ENCODE peak calls at places on chromosome 22, in eight cellular contexts. E is sigmoid colon, I is psoas muscle, W is RWPE1, L is Calu3, G is brain microvascular endothelial cell, Y is osteocyte, Q is HFF-Myc. C is an unnamed sample.

GRCh38 chr22:32723632-32724031 is 77.9 kb upstream of the TIMP3 start:
- DNase-seq in E (peak), I (peak), W (peak), L (no peak), G (peak), Y (no peak), Q (peak), C (peak)

GRCh38 chr22:39349967-39350802 is at the start of gene SYNGR1:
- DNase-seq in E (no peak), I (no peak), W (no peak), L (peak), G (no peak), Y (no peak), Q (no peak), C (no peak)

GRCh38 chr22:40394607-40395006 is 24.2 kb downstream of the SGSM3 start:
- DNase-seq in E (no peak), I (no peak), W (no peak), L (no peak), G (no peak), Y (no peak), Q (no peak), C (no peak)

GRCh38 chr22:44950806-44951509 is 58.8 kb downstream of the PHF21B start:
- DNase-seq in E (no peak), I (no peak), W (no peak), L (no peak), G (no peak), Y (no peak), Q (no peak), C (no peak)

GRCh38 chr22:29700206-29700948 is 19.4 kb upstream of the CABP7 start:
- DNase-seq in E (no peak), I (no peak), W (no peak), L (no peak), G (no peak), Y (no peak), Q (no peak), C (no peak)

GRCh38 chr22:42326301-42326700 is 55.8 kb upstream of the TCF20 start:
- DNase-seq in E (no peak), I (no peak), W (no peak), L (no peak), G (no peak), Y (no peak), Q (no peak), C (no peak)

GRCh38 chr22:47020157-47020556 is 257.7 kb downstream of the TBC1D22A start:
- DNase-seq in E (peak), I (no peak), W (no peak), L (no peak), G (no peak), Y (no peak), Q (no peak), C (no peak)

GRCh38 chr22:38346506-38346905 is 29.3 kb upstream of the CSNK1E start:
- DNase-seq in E (peak), I (no peak), W (no peak), L (no peak), G (no peak), Y (peak), Q (no peak), C (peak)

GRCh38 chr22:45516923-45517675 is 14.4 kb downstream of the FBLN1 start:
- DNase-seq in E (no peak), I (no peak), W (no peak), L (no peak), G (peak), Y (no peak), Q (no peak), C (no peak)

GRCh38 chr22:35437038-35437437 is 37.1 kb downstream of the MCM5 start:
- DNase-seq in E (no peak), I (no peak), W (peak), L (peak), G (no peak), Y (no peak), Q (no peak), C (no peak)

GRCh38 chr22:50317178-50317577 is 9.6 kb downstream of the DENND6B start:
- DNase-seq in E (no peak), I (no peak), W (no peak), L (no peak), G (no peak), Y (no peak), Q (no peak), C (no peak)

GRCh38 chr22:49208768-49209252 is 618.9 kb downstream of the BRD1 start:
- DNase-seq in E (peak), I (no peak), W (no peak), L (no peak), G (no peak), Y (peak), Q (no peak), C (peak)

GRCh38 chr22:41779889-41780505 is 20.5 kb upstream of the CCDC134 start:
- DNase-seq in E (no peak), I (no peak), W (no peak), L (no peak), G (no peak), Y (no peak), Q (no peak), C (no peak)

GRCh38 chr22:41442240-41442792 is 4.3 kb downstream of the TOB2 start:
- DNase-seq in E (no peak), I (no peak), W (no peak), L (no peak), G (no peak), Y (no peak), Q (no peak), C (no peak)

GRCh38 chr22:32308191-32308590 is 49.5 kb upstream of the RFPL3 start:
- DNase-seq in E (no peak), I (no peak), W (no peak), L (no peak), G (no peak), Y (no peak), Q (no peak), C (no peak)

GRCh38 chr22:36083056-36083455 is 54.4 kb upstream of the RBFOX2 start:
- DNase-seq in E (peak), I (no peak), W (no peak), L (no peak), G (no peak), Y (no peak), Q (no peak), C (no peak)

GRCh38 chr22:26322179-26322905 is 106.7 kb upstream of the ASPHD2 start:
- DNase-seq in E (no peak), I (peak), W (peak), L (no peak), G (peak), Y (no peak), Q (peak), C (no peak)

GRCh38 chr22:21443057-21443734 is 24.0 kb upstream of the TMEM191C start:
- DNase-seq in E (peak), I (peak), W (no peak), L (no peak), G (no peak), Y (peak), Q (no peak), C (peak)

GRCh38 chr22:41028841-41029240 is 63.6 kb upstream of the EP300 start:
- DNase-seq in E (no peak), I (no peak), W (peak), L (no peak), G (peak), Y (no peak), Q (no peak), C (no peak)

GRCh38 chr22:22612516-22612915 is 31.9 kb upstream of the GGTLC2 start:
- DNase-seq in E (no peak), I (no peak), W (no peak), L (no peak), G (no peak), Y (peak), Q (no peak), C (no peak)

GRCh38 chr22:27850000-27850465 is 48.5 kb upstream of the MN1 start:
- DNase-seq in E (peak), I (no peak), W (no peak), L (no peak), G (no peak), Y (no peak), Q (no peak), C (no peak)

GRCh38 chr22:45164217-45165123 is 745 bp downstream of the NUP50 start:
- DNase-seq in E (peak), I (peak), W (peak), L (peak), G (no peak), Y (no peak), Q (no peak), C (no peak)

GRCh38 chr22:46052331-46052771 is 75.4 kb upstream of the WNT7B start:
- DNase-seq in E (peak), I (peak), W (no peak), L (no peak), G (no peak), Y (no peak), Q (no peak), C (no peak)

GRCh38 chr22:46023558-46023981 is 46.6 kb upstream of the WNT7B start:
- DNase-seq in E (peak), I (no peak), W (peak), L (no peak), G (no peak), Y (no peak), Q (peak), C (no peak)

GRCh38 chr22:47624277-47625012 is 862.0 kb downstream of the TBC1D22A start:
- DNase-seq in E (peak), I (no peak), W (no peak), L (no peak), G (no peak), Y (peak), Q (no peak), C (peak)

GRCh38 chr22:23969071-23969470 is 2.4 kb downstream of the DDTL start:
- DNase-seq in E (peak), I (no peak), W (no peak), L (no peak), G (no peak), Y (no peak), Q (no peak), C (no peak)

GRCh38 chr22:39927544-39927943 is 26.7 kb downstream of the GRAP2 start:
- DNase-seq in E (no peak), I (no peak), W (no peak), L (no peak), G (no peak), Y (no peak), Q (no peak), C (no peak)

GRCh38 chr22:17988800-17989513 is 35.4 kb downstream of the MICAL3 start:
- DNase-seq in E (no peak), I (no peak), W (no peak), L (no peak), G (no peak), Y (no peak), Q (no peak), C (no peak)

GRCh38 chr22:45254789-45255261 is 14.1 kb upstream of the KIAA0930 start:
- DNase-seq in E (no peak), I (no peak), W (no peak), L (no peak), G (no peak), Y (no peak), Q (no peak), C (no peak)

GRCh38 chr22:49514656-49515055 is 313.0 kb downstream of the BRD1 start:
- DNase-seq in E (no peak), I (no peak), W (no peak), L (no peak), G (no peak), Y (no peak), Q (no peak), C (no peak)

GRCh38 chr22:29479417-29480261 is at the start of gene NEFH:
- DNase-seq in E (no peak), I (no peak), W (no peak), L (no peak), G (no peak), Y (no peak), Q (no peak), C (no peak)

GRCh38 chr22:28864878-28865596 is 18.3 kb upstream of the ZNRF3 start:
- DNase-seq in E (no peak), I (no peak), W (no peak), L (no peak), G (no peak), Y (no peak), Q (no peak), C (no peak)

GRCh38 chr22:25626146-25626992 is 61.9 kb downstream of the GRK3 start:
- DNase-seq in E (no peak), I (no peak), W (no peak), L (no peak), G (no peak), Y (no peak), Q (no peak), C (no peak)

GRCh38 chr22:31080848-31081649 is at the start of gene SMTN:
- DNase-seq in E (peak), I (peak), W (peak), L (peak), G (peak), Y (peak), Q (peak), C (peak)

GRCh38 chr22:31083377-31083768 is 2.3 kb downstream of the SMTN start:
- DNase-seq in E (no peak), I (no peak), W (no peak), L (no peak), G (no peak), Y (no peak), Q (no peak), C (no peak)

GRCh38 chr22:31083923-31084810 is 3.0 kb downstream of the SMTN start:
- DNase-seq in E (no peak), I (peak), W (no peak), L (no peak), G (no peak), Y (no peak), Q (no peak), C (no peak)

GRCh38 chr22:31081963-31082605 is 966 bp downstream of the SMTN start:
- DNase-seq in E (no peak), I (no peak), W (peak), L (no peak), G (peak), Y (no peak), Q (no peak), C (no peak)

GRCh38 chr22:31082606-31083376 is 1.7 kb downstream of the SMTN start:
- DNase-seq in E (peak), I (peak), W (no peak), L (peak), G (peak), Y (no peak), Q (no peak), C (peak)
- TF ChIP-seq CTCF in E (peak), I (peak), W (peak), L (peak), G (peak), Y (peak), Q (peak), C (peak)

GRCh38 chr22:19106886-19107729 is 15.1 kb downstream of the DGCR2 start:
- DNase-seq in E (no peak), I (no peak), W (no peak), L (no peak), G (no peak), Y (no peak), Q (no peak), C (no peak)

GRCh38 chr22:19103881-19104821 is 18.1 kb downstream of the DGCR2 start:
- DNase-seq in E (peak), I (peak), W (no peak), L (no peak), G (no peak), Y (no peak), Q (no peak), C (no peak)

GRCh38 chr22:19105456-19105855 is 16.8 kb downstream of the DGCR2 start:
- DNase-seq in E (peak), I (peak), W (no peak), L (no peak), G (no peak), Y (no peak), Q (no peak), C (no peak)

GRCh38 chr22:19107730-19108074 is 14.5 kb downstream of the DGCR2 start:
- DNase-seq in E (no peak), I (no peak), W (no peak), L (no peak), G (no peak), Y (no peak), Q (no peak), C (no peak)

DNA sequence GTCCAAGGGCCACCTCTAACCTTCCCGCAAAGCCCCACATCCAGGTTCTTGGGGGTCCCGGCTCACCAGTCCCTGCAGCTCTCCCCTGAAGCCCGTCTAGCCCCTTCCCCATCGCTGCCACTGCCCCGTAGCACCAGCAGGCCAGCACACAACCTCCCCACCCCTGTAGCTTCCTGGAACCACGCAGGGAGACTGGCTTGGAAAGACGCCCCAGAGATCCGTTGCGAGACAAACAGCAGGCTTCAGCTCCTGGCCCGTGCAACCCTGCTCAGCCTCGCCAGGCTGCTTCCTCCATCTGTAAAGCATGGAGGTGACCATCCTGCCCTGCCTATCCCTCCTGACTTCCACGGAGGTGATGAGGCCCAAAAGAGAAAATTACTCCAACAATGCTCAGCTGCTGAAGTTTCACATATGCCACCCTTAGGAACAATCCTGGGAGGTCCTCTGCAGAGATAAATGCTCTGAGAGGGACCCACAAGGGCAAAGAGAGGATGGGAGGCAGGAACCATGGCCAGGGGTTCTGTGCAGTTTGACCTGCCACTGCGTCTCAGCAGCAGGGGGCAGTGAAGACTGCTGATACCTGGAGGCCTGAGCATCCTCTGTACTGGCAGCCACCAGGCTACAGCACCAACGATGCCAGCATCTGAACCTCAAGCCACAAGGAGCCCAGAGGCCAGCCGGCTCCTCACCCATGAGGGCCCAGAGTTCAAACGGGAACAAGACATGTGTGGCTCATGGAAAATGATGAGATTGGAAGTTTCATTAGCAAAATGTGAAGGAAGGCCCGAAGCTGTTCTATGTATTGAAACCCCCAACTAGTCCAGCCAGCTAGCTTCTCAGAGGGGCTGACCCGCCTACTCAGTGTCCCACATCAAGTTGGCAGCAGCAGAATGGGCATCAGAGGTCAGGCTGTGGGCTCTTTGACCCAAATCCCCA is 16.1 kb downstream of the DGCR2 start:
- DNase-seq in E (peak), I (no peak), W (no peak), L (no peak), G (no peak), Y (no peak), Q (no peak), C (no peak)
- TF ChIP-seq CTCF in E (no peak), I (peak), W (no peak), L (peak), G (peak), Y (no peak), Q (peak), C (no peak)

DNA sequence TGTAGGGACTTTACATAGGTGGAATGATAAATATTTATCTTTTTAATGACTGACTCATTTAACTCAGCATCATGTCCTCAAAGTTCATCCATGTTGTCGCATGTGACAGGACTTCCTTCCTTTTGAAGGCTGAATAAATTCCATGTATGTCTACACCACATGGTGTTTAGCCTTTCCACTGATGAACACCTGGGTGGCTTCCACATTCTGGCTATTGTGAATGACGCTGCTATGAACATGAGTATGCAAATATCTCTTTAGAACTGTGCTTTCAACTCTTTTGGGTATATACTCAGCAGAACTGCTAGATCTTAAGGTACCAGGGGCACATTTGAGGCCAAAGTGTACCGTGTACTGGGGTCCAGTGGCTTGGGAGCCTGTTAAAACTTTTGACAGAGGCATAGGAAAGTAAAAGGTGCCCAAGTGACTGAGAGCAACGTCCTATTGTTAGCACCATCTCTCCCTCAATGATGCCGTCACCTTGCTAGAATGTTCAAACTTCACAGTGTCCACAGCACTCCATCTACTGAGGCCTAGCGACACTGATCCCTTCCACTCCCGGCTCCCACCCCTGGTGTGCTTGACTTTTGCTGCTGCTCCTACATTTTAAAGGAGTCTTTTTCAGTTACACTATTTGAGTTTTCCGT is 24.0 kb downstream of the LARGE1 start:
- DNase-seq in E (no peak), I (no peak), W (no peak), L (no peak), G (no peak), Y (no peak), Q (no peak), C (no peak)
- TF ChIP-seq CTCF in E (no peak), I (no peak), W (no peak), L (no peak), G (no peak), Y (no peak), Q (no peak), C (no peak)

DNA sequence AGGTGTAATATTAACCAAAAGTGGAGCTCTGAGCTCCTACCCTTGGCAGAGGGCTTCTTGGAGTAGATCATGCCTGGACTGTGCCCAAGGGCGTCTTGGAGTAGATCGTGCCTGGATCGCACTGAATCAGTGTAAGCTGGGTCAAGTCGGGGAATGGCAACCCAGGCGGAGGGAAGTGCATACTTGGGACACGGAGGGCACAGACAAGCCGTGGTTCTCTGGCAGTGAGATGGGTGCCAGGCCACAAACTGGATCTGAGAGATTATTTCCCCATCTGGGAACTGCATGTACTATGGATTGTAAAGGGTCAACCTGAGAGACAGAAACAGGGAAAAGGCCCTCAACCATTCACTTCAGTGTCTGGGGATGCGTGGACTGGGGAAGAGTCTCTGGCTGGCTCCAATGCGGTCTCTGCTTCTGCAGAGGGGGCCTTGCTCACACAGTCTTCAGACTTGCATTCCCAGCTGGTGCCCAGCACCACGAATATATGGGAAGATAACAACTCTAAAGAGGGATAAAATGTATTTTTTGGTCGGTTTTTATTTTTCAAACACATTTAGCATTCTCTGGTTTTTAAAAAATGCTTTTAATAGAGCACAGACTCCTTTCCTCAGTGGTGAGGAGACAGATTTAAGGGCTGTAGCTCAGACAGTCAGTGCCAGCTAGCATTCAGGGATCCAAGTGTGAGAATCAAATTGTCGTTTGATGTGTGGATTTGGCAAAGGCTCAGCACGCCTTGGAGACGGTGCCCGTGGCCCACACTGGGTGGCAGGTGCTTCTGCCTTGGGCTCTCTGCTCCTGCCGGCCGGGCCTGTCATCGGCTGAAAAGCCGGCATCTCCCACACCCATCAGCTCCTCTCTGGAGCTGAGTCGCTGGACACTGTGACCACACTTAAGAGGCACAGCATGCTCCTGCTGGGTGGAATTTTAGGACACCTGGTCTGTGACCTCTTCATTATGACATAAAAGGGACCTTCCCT is 7.9 kb upstream of the EFCAB6 start:
- DNase-seq in E (no peak), I (no peak), W (no peak), L (no peak), G (no peak), Y (no peak), Q (no peak), C (no peak)
- TF ChIP-seq CTCF in E (no peak), I (no peak), W (no peak), L (no peak), G (no peak), Y (no peak), Q (no peak), C (no peak)